ENCODE peak calls at places on chromosomes 16 and 17, in ten cellular contexts. A is PC-3, H is tibial nerve, B is esophagus muscularis mucosa, T is esophagus squamous epithelium, C is AG04450, E is AG04449, L is HCT116, F is RWPE1, V is tibial artery. Q is an unnamed sample.
A peak's percentile ranks its signal among the peaks of the same experiment; 100 is the strongest.

GRCh38 chr16:48252013-48252412 is 4.7 kb upstream of the ABCC11 start:
- DNase-seq in A (no peak), H (no peak), B (no peak), T (no peak), C (no peak), E (no peak), L (no peak), F (no peak), V (no peak), Q (no peak)

GRCh38 chr17:31499771-31500554 is 108.5 kb downstream of the RAB11FIP4 start:
- DNase-seq in A (peak; percentile 66), H (no peak), B (no peak), T (no peak), C (no peak), E (no peak), L (peak; percentile 42), F (peak; percentile 39), V (no peak), Q (no peak)

GRCh38 chr16:27639588-27640276 is 89.8 kb downstream of the KATNIP start:
- DNase-seq in A (peak; percentile 62), H (peak; percentile 38), B (no peak), T (no peak), C (peak; percentile 18), E (peak; percentile 10), L (peak; percentile 21), F (peak; percentile 62), V (no peak), Q (peak; percentile 15)

GRCh38 chr17:82018152-82019041 is 4.3 kb downstream of the CENPX start:
- DNase-seq in A (no peak), H (no peak), B (no peak), T (no peak), C (no peak), E (no peak), L (no peak), F (no peak), V (no peak), Q (no peak)

GRCh38 chr17:67025216-67025792 is 19.1 kb upstream of the CACNG1 start:
- DNase-seq in A (no peak), H (no peak), B (no peak), T (no peak), C (no peak), E (no peak), L (no peak), F (no peak), V (no peak), Q (no peak)

GRCh38 chr16:2497116-2497630 is 16.6 kb upstream of the ATP6V0C start:
- DNase-seq in A (no peak), H (no peak), B (no peak), T (no peak), C (no peak), E (no peak), L (no peak), F (no peak), V (no peak), Q (no peak)

GRCh38 chr17:54901230-54901847 is 687 bp downstream of the TOM1L1 start:
- DNase-seq in A (peak; percentile 83), H (no peak), B (no peak), T (no peak), C (no peak), E (no peak), L (peak; percentile 48), F (peak; percentile 89), V (no peak), Q (no peak)

GRCh38 chr17:39751637-39752036 is 13.9 kb downstream of the GRB7 start:
- DNase-seq in A (no peak), H (no peak), B (no peak), T (no peak), C (no peak), E (no peak), L (no peak), F (no peak), V (no peak), Q (no peak)

GRCh38 chr16:5022521-5022920 is 11.2 kb downstream of the NAGPA start:
- DNase-seq in A (no peak), H (no peak), B (no peak), T (no peak), C (no peak), E (no peak), L (no peak), F (no peak), V (no peak), Q (no peak)

GRCh38 chr17:14289162-14289561 is 11.7 kb upstream of the HS3ST3B1 start:
- DNase-seq in A (peak; percentile 19), H (no peak), B (peak; percentile 78), T (no peak), C (no peak), E (no peak), L (no peak), F (no peak), V (no peak), Q (no peak)

GRCh38 chr17:30378191-30378796 is 433 bp upstream of the CPD start:
- DNase-seq in A (no peak), H (no peak), B (no peak), T (no peak), C (no peak), E (no peak), L (no peak), F (no peak), V (no peak), Q (no peak)

GRCh38 chr17:47066095-47066494 is 87.0 kb upstream of the RPRML start:
- DNase-seq in A (no peak), H (no peak), B (no peak), T (no peak), C (no peak), E (no peak), L (no peak), F (no peak), V (no peak), Q (no peak)

GRCh38 chr16:56988948-56989945 is at the start of gene NLRC5:
- DNase-seq in A (peak; percentile 63), H (peak; percentile 81), B (peak; percentile 95), T (peak; percentile 36), C (peak; percentile 39), E (no peak), L (peak; percentile 22), F (peak; percentile 88), V (peak; percentile 89), Q (peak; percentile 41)

GRCh38 chr17:19978206-19978802 is 676 bp upstream of the AKAP10 start:
- DNase-seq in A (no peak), H (no peak), B (no peak), T (no peak), C (no peak), E (no peak), L (no peak), F (no peak), V (peak; percentile 28), Q (no peak)

GRCh38 chr16:66882702-66883101 is 2.4 kb downstream of the PDP2 start:
- DNase-seq in A (no peak), H (no peak), B (no peak), T (no peak), C (no peak), E (no peak), L (no peak), F (no peak), V (no peak), Q (no peak)

GRCh38 chr16:20300312-20301097 is 26.8 kb downstream of the GP2 start:
- DNase-seq in A (peak; percentile 59), H (no peak), B (no peak), T (no peak), C (no peak), E (no peak), L (peak; percentile 42), F (peak; percentile 58), V (peak; percentile 21), Q (peak; percentile 40)

GRCh38 chr16:20306401-20306800 is 20.9 kb downstream of the GP2 start:
- DNase-seq in A (no peak), H (no peak), B (no peak), T (no peak), C (no peak), E (no peak), L (no peak), F (no peak), V (no peak), Q (no peak)

GRCh38 chr16:20302389-20302788 is 24.9 kb downstream of the GP2 start:
- DNase-seq in A (no peak), H (no peak), B (no peak), T (no peak), C (no peak), E (no peak), L (no peak), F (no peak), V (no peak), Q (no peak)

GRCh38 chr16:20301840-20302239 is 25.5 kb downstream of the GP2 start:
- DNase-seq in A (peak; percentile 4), H (no peak), B (no peak), T (no peak), C (no peak), E (no peak), L (no peak), F (no peak), V (no peak), Q (no peak)

GRCh38 chr16:20303012-20303411 is 24.3 kb downstream of the GP2 start:
- DNase-seq in A (no peak), H (no peak), B (no peak), T (no peak), C (no peak), E (no peak), L (no peak), F (no peak), V (no peak), Q (no peak)
- TF ChIP-seq CTCF in A (no peak), H (no peak), B (no peak), T (no peak), C (no peak), E (no peak), L (no peak), F (no peak), V (no peak), Q (no peak)

DNA sequence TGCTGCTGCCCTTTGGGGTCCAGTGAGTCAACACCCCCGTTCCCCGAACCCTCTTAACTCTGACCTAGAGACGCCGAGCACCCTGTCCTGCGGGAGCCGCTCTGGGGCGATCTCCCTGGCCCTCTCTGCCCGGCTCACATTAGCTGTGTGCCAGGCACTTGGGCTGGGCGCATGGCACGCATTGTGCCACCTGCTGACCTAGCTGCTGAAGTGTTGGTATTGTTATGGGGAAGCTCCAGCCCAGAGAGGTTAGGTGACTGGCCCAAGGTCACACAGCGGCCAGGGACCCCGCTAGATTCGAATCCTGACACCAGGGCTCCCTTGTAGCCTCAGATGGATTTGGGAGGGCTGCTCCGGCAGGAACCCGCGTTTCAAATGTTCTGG is 1.1 kb downstream of the HSD17B1 start:
- DNase-seq in A (peak; percentile 32), H (no peak), B (no peak), T (no peak), C (no peak), E (no peak), L (no peak), F (no peak), V (no peak), Q (no peak)
- TF ChIP-seq CTCF in A (no peak), H (no peak), B (no peak), T (no peak), C (no peak), E (no peak), L (no peak), F (no peak), V (no peak), Q (no peak)

GRCh38 chr17:64662774-64663367 is 764 bp upstream of the SMURF2 start:
- DNase-seq in A (peak; percentile 82), H (no peak), B (no peak), T (no peak), C (no peak), E (no peak), L (peak; percentile 82), F (peak; percentile 64), V (no peak), Q (no peak)
- TF ChIP-seq CTCF in A (no peak), H (no peak), B (no peak), T (no peak), C (no peak), E (no peak), L (no peak), F (no peak), V (no peak), Q (no peak)

GRCh38 chr17:36544320-36545092 is at the start of gene GGNBP2:
- DNase-seq in A (peak; percentile 83), H (peak; percentile 82), B (peak; percentile 98), T (peak; percentile 78), C (peak; percentile 69), E (no peak), L (peak; percentile 76), F (peak; percentile 88), V (peak; percentile 85), Q (peak; percentile 83)
- TF ChIP-seq CTCF in A (no peak), H (no peak), B (no peak), T (no peak), C (no peak), E (no peak), L (no peak), F (no peak), V (no peak), Q (no peak)